ENCODE peak calls at places on chromosomes 12 and 14, in four cellular contexts. One of them, this sample, is unnamed.

GRCh38 chr12:103457471-103457870 is 38.3 kb downstream of the C12orf42 start:
- DNase-seq in CD8-positive, alpha-beta memory T cell: no peak
- DNase-seq in psoas muscle: no peak
- DNase-seq in hepatocyte: no peak
- DNase-seq in this sample: no peak

GRCh38 chr12:22981711-22982110 is 356.7 kb downstream of the ETNK1 start:
- DNase-seq in CD8-positive, alpha-beta memory T cell: no peak
- DNase-seq in psoas muscle: no peak
- DNase-seq in hepatocyte: peak
- DNase-seq in this sample: no peak

GRCh38 chr14:55381040-55381439 is 30.6 kb downstream of the ATG14 start:
- DNase-seq in CD8-positive, alpha-beta memory T cell: no peak
- DNase-seq in psoas muscle: no peak
- DNase-seq in hepatocyte: peak
- DNase-seq in this sample: no peak

GRCh38 chr12:131101703-131102492 is 148.2 kb downstream of the ADGRD1 start:
- DNase-seq in CD8-positive, alpha-beta memory T cell: no peak
- DNase-seq in psoas muscle: no peak
- DNase-seq in hepatocyte: no peak
- DNase-seq in this sample: no peak

GRCh38 chr14:26200675-26201074 is 397.2 kb downstream of the NOVA1 start:
- DNase-seq in CD8-positive, alpha-beta memory T cell: no peak
- DNase-seq in psoas muscle: no peak
- DNase-seq in hepatocyte: no peak
- DNase-seq in this sample: no peak

GRCh38 chr14:32900602-32901001 is 38.1 kb upstream of the NPAS3 start:
- DNase-seq in CD8-positive, alpha-beta memory T cell: no peak
- DNase-seq in psoas muscle: no peak
- DNase-seq in hepatocyte: no peak
- DNase-seq in this sample: no peak

GRCh38 chr12:110170535-110171185 is 46.5 kb downstream of the IFT81 start:
- DNase-seq in CD8-positive, alpha-beta memory T cell: no peak
- DNase-seq in psoas muscle: no peak
- DNase-seq in hepatocyte: no peak
- DNase-seq in this sample: peak

GRCh38 chr14:37697489-37698121 is 102.2 kb downstream of the TTC6 start:
- DNase-seq in CD8-positive, alpha-beta memory T cell: no peak
- DNase-seq in psoas muscle: no peak
- DNase-seq in hepatocyte: peak
- DNase-seq in this sample: no peak

GRCh38 chr14:49634547-49635334 is at the start of gene DNAAF2:
- DNase-seq in CD8-positive, alpha-beta memory T cell: peak
- DNase-seq in psoas muscle: no peak
- DNase-seq in hepatocyte: peak
- DNase-seq in this sample: peak

GRCh38 chr14:100105357-100106169 is 40.3 kb downstream of the EVL start:
- DNase-seq in CD8-positive, alpha-beta memory T cell: peak
- DNase-seq in psoas muscle: no peak
- DNase-seq in hepatocyte: no peak
- DNase-seq in this sample: no peak

GRCh38 chr12:48380596-48380995 is 29.9 kb upstream of the ZNF641 start:
- DNase-seq in CD8-positive, alpha-beta memory T cell: no peak
- DNase-seq in psoas muscle: no peak
- DNase-seq in hepatocyte: no peak
- DNase-seq in this sample: no peak

GRCh38 chr12:94074216-94074969 is 74.0 kb upstream of the PLXNC1 start:
- DNase-seq in CD8-positive, alpha-beta memory T cell: no peak
- DNase-seq in psoas muscle: peak
- DNase-seq in hepatocyte: no peak
- DNase-seq in this sample: peak

DNA sequence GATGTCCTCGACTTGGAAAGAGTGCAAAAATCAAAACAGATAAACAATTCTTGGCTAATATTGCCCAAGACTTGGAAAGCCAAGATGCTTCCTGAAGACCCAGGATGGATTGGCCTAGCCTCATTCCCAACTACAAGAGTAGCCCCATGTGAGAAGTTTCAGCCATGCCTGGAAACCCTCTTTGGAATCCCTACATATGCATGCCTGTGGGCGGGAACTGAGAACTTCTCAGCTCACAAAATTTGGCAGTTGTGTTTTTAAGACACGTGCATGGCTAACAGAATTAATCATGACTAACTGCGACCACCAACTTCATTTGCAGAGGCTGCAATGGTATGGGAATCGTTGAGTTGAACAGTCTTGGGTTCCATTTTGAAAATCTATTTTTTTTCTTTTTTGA is 283.2 kb upstream of the TBX3 start:
- DNase-seq in CD8-positive, alpha-beta memory T cell: no peak
- DNase-seq in psoas muscle: no peak
- DNase-seq in hepatocyte: no peak
- DNase-seq in this sample: no peak
- H3K4me3 ChIP-seq in CD8-positive, alpha-beta memory T cell: no peak
- H3K4me3 ChIP-seq in psoas muscle: no peak
- H3K4me3 ChIP-seq in hepatocyte: no peak
- H3K4me3 ChIP-seq in this sample: no peak

DNA sequence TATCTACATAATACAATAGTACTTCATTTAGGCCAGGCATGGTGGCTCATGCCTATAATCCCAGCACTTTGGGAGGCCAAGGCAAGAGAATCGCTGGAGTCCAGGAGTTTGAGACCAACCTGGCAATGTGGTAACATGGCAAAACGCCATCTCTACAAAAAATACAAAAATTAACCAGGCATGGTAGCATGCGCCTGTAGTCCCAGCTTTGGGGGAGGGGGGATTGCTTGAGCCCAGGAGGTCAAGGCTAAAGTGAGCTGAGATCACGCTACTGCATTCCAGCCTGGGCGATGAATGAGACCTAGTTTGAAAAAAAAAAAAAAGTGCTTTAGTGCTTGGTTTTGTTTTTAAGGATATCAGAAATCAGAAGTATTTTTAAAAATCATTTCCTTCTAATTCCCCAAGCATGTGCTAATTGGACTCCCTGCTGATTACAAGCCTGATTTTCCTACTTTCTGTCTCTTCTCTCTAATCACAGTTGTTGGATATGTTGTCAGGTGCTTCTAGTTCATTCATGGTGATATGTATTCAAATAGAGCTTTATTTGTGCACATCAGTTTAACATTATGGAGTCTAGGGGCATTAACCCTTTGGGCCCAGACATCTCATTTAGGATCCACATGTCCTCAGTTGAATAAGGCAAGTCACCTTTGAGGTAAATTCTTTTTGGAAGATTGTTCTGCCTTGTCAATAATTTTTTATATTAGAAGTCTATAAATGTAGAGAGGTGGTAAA is 7.0 kb upstream of the KRAS start:
- DNase-seq in CD8-positive, alpha-beta memory T cell: no peak
- DNase-seq in psoas muscle: no peak
- DNase-seq in hepatocyte: no peak
- DNase-seq in this sample: peak
- H3K27ac ChIP-seq in CD8-positive, alpha-beta memory T cell: no peak
- H3K27ac ChIP-seq in psoas muscle: no peak
- H3K27ac ChIP-seq in hepatocyte: peak
- H3K27ac ChIP-seq in this sample: no peak

GRCh38 chr12:46493352-46494209 is 121.0 kb upstream of the SLC38A2 start:
- DNase-seq in CD8-positive, alpha-beta memory T cell: no peak
- DNase-seq in psoas muscle: no peak
- DNase-seq in hepatocyte: no peak
- DNase-seq in this sample: no peak
- H3K4me3 ChIP-seq in CD8-positive, alpha-beta memory T cell: no peak
- H3K4me3 ChIP-seq in psoas muscle: no peak
- H3K4me3 ChIP-seq in hepatocyte: no peak
- H3K4me3 ChIP-seq in this sample: no peak

GRCh38 chr14:104864267-104865068 is 600 bp upstream of the CEP170B start:
- DNase-seq in CD8-positive, alpha-beta memory T cell: no peak
- DNase-seq in psoas muscle: no peak
- DNase-seq in hepatocyte: peak
- DNase-seq in this sample: no peak

GRCh38 chr14:104865069-104865630 is at the start of gene CEP170B:
- DNase-seq in CD8-positive, alpha-beta memory T cell: peak
- DNase-seq in psoas muscle: no peak
- DNase-seq in hepatocyte: peak
- DNase-seq in this sample: no peak

GRCh38 chr14:104863923-104864266 is 1.2 kb upstream of the CEP170B start:
- DNase-seq in CD8-positive, alpha-beta memory T cell: no peak
- DNase-seq in psoas muscle: peak
- DNase-seq in hepatocyte: no peak
- DNase-seq in this sample: peak

GRCh38 chr14:104865631-104866441 is 768 bp downstream of the CEP170B start:
- DNase-seq in CD8-positive, alpha-beta memory T cell: no peak
- DNase-seq in psoas muscle: peak
- DNase-seq in hepatocyte: peak
- DNase-seq in this sample: peak

GRCh38 chr14:104863131-104863862 is 1.8 kb upstream of the CEP170B start:
- DNase-seq in CD8-positive, alpha-beta memory T cell: no peak
- DNase-seq in psoas muscle: peak
- DNase-seq in hepatocyte: peak
- DNase-seq in this sample: no peak
- H3K27ac ChIP-seq in CD8-positive, alpha-beta memory T cell: no peak
- H3K27ac ChIP-seq in psoas muscle: no peak
- H3K27ac ChIP-seq in hepatocyte: peak
- H3K27ac ChIP-seq in this sample: no peak